ENCODE peak calls at places on chromosomes 2 and 18, in five cellular contexts. N, D, G, T and Y are unnamed samples.

GRCh38 chr2:196987654-196988364 is 61.3 kb upstream of the PGAP1 start:
- DNase-seq in D (no peak), N (peak; percentile 15), T (peak; percentile 46), G (peak; percentile 38), Y (peak; percentile 98)

GRCh38 chr18:56479836-56480235 is 158.6 kb downstream of the TXNL1 start:
- DNase-seq in T (no peak), D (no peak), G (no peak), N (no peak), Y (no peak)

GRCh38 chr18:50099725-50100414 is 95.1 kb downstream of the MYO5B start:
- DNase-seq in G (no peak), N (peak; percentile 36), T (no peak), D (no peak), Y (peak; percentile 25)

GRCh38 chr2:147351789-147352188 is 493.0 kb upstream of the ACVR2A start:
- DNase-seq in G (no peak), D (no peak), N (no peak), T (no peak), Y (no peak)

GRCh38 chr18:2699001-2699400 is 43.5 kb downstream of the SMCHD1 start:
- DNase-seq in T (no peak), D (no peak), G (no peak), N (no peak), Y (no peak)

GRCh38 chr2:232872826-232873225 is 2.8 kb downstream of the SNORC start:
- DNase-seq in G (peak; percentile 19), T (no peak), N (no peak), D (no peak), Y (no peak)

GRCh38 chr2:132668986-132669853 is 785 bp downstream of the LYPD1 start:
- DNase-seq in N (no peak), T (no peak), D (no peak), G (peak; percentile 59), Y (no peak)

GRCh38 chr2:5696741-5697521 is 4.7 kb downstream of the SOX11 start:
- DNase-seq in D (no peak), T (no peak), N (no peak), G (peak; percentile 91), Y (peak; percentile 53)

GRCh38 chr2:17547737-17548136 is 7.2 kb downstream of the VSNL1 start:
- DNase-seq in N (no peak), G (no peak), T (no peak), D (no peak), Y (no peak)

GRCh38 chr2:69253893-69254292 is 133.1 kb downstream of the GFPT1 start:
- DNase-seq in G (no peak), N (no peak), D (no peak), T (no peak), Y (peak; percentile 99)

GRCh38 chr2:136767030-136767429 is 1.7 kb downstream of the THSD7B start:
- DNase-seq in D (no peak), N (no peak), G (no peak), T (no peak), Y (no peak)

GRCh38 chr2:235988271-235989015 is 179.7 kb downstream of the GBX2 start:
- DNase-seq in N (no peak), D (no peak), G (no peak), T (no peak), Y (no peak)

GRCh38 chr2:38465789-38466127 is 88.7 kb upstream of the ATL2 start:
- DNase-seq in G (peak; percentile 44), T (peak; percentile 75), D (peak; percentile 25), N (no peak), Y (peak; percentile 21)

GRCh38 chr2:219551863-219552381 is 8.1 kb downstream of the TMEM198 start:
- DNase-seq in T (no peak), D (no peak), G (no peak), N (no peak), Y (no peak)

GRCh38 chr18:31857516-31858106 is 85.3 kb downstream of the TRAPPC8 start:
- DNase-seq in T (no peak), N (no peak), D (no peak), G (no peak), Y (no peak)
- TF ChIP-seq MXI1 in T (no peak), N (no peak), D (no peak), G (no peak), Y (no peak)

GRCh38 chr18:13302611-13303267 is 84.2 kb downstream of the LDLRAD4 start:
- DNase-seq in G (no peak), N (no peak), T (no peak), D (no peak), Y (no peak)
- TF ChIP-seq RAD21 in G (no peak), N (no peak), T (no peak), D (no peak), Y (no peak)

GRCh38 chr2:226440119-226440917 is 359.3 kb downstream of the IRS1 start:
- DNase-seq in D (no peak), G (no peak), T (peak; percentile 60), N (no peak), Y (peak; percentile 66)
- TF ChIP-seq MXI1 in D (no peak), G (no peak), T (no peak), N (no peak), Y (no peak)

GRCh38 chr2:162963156-162963555 is 124.6 kb upstream of the KCNH7 start:
- DNase-seq in D (no peak), N (no peak), G (no peak), T (no peak), Y (no peak)
- TF ChIP-seq RAD21 in D (no peak), N (no peak), G (no peak), T (no peak), Y (no peak)

GRCh38 chr2:44931177-44931795 is 10.2 kb upstream of the SIX3 start:
- DNase-seq in N (no peak), D (no peak), G (no peak), T (no peak), Y (no peak)
- TF ChIP-seq MXI1 in N (no peak), D (no peak), G (no peak), T (no peak), Y (no peak)